ENCODE peak calls at places on chromosome 12, in four cellular contexts. L, B, D and I are unnamed samples.

GRCh38 chr12:31896514-31897039 is 62.6 kb upstream of the RESF1 start:
- DNase-seq in D (peak), L (no peak), B (no peak), I (peak)

GRCh38 chr12:24404086-24404815 is 454.8 kb upstream of the SOX5 start:
- DNase-seq in B (no peak), L (no peak), D (no peak), I (no peak)

GRCh38 chr12:113933201-113933786 is 32.8 kb downstream of the RBM19 start:
- DNase-seq in B (no peak), L (peak), D (no peak), I (peak)

GRCh38 chr12:70635713-70636112 is 1.5 kb downstream of the PTPRB start:
- DNase-seq in B (no peak), D (no peak), L (no peak), I (no peak)

GRCh38 chr12:62166525-62166924 is 93.7 kb upstream of the USP15 start:
- DNase-seq in L (no peak), D (no peak), B (no peak), I (no peak)

GRCh38 chr12:14773685-14774073 is 29.6 kb downstream of the WBP11 start:
- DNase-seq in L (no peak), B (peak), D (no peak), I (no peak)

GRCh38 chr12:52119398-52120254 is 40.1 kb downstream of the SMIM41 start:
- DNase-seq in D (peak), L (no peak), B (no peak), I (no peak)

GRCh38 chr12:11719678-11720099 is 70.2 kb downstream of the ETV6 start:
- DNase-seq in B (peak), D (peak), L (peak), I (peak)

GRCh38 chr12:49367381-49368239 is at the start of gene SPATS2:
- DNase-seq in B (peak), L (peak), D (peak), I (no peak)

GRCh38 chr12:1318327-1319031 is 275.9 kb downstream of the FBXL14 start:
- DNase-seq in B (no peak), L (peak), D (no peak), I (no peak)

GRCh38 chr12:2267624-2268477 is 215.1 kb downstream of the CACNA1C start:
- DNase-seq in D (no peak), B (no peak), L (no peak), I (no peak)

GRCh38 chr12:2003676-2004112 is 563 bp downstream of the DCP1B start:
- DNase-seq in D (no peak), L (no peak), B (no peak), I (no peak)

GRCh38 chr12:48998497-48999353 is 450 bp downstream of the DDN start:
- DNase-seq in B (peak), D (no peak), L (peak), I (no peak)

GRCh38 chr12:636632-637031 is 26.6 kb downstream of the NINJ2 start:
- DNase-seq in B (no peak), L (no peak), D (no peak), I (no peak)

GRCh38 chr12:133058203-133059125 is 21.2 kb downstream of the ZNF84 start:
- DNase-seq in B (no peak), D (no peak), L (no peak), I (no peak)

GRCh38 chr12:57815177-57816000 is 3.1 kb downstream of the AVIL start:
- DNase-seq in D (no peak), L (no peak), B (no peak), I (no peak)

GRCh38 chr12:124633269-124633953 is 66.0 kb upstream of the NCOR2 start:
- DNase-seq in L (no peak), D (no peak), B (no peak), I (no peak)

GRCh38 chr12:76518699-76519098 is 40.9 kb downstream of the OSBPL8 start:
- DNase-seq in D (no peak), L (no peak), B (no peak), I (no peak)

GRCh38 chr12:76520348-76520747 is 39.2 kb downstream of the OSBPL8 start:
- DNase-seq in B (no peak), L (no peak), D (no peak), I (peak)

GRCh38 chr12:76529226-76529918 is 30.2 kb downstream of the OSBPL8 start:
- DNase-seq in B (no peak), D (no peak), L (no peak), I (no peak)

GRCh38 chr12:76519538-76519937 is 40.0 kb downstream of the OSBPL8 start:
- DNase-seq in B (no peak), D (no peak), L (no peak), I (no peak)

DNA sequence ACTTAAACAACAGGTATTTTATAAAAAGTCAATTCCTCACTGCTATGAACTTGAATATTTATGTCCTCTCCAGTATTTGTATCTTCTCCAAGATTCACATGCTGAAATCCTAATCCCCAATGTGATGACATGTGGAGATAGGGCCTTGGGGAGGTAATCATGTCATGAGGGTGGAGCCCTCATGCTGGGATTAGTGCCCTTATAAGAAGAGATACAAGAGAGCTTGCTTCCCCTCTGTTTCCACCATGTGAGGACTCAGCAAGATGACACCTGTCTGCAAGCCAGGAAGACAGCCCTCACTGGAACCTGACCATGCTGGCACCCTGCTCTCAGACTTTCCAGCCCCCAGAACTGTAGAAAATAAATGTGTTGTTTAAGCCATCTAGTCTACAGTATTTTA is 36.2 kb downstream of the OSBPL8 start:
- DNase-seq in B (no peak), D (no peak), L (no peak), I (no peak)
- TF ChIP-seq CTCF in B (no peak), D (no peak), L (no peak), I (no peak)

DNA sequence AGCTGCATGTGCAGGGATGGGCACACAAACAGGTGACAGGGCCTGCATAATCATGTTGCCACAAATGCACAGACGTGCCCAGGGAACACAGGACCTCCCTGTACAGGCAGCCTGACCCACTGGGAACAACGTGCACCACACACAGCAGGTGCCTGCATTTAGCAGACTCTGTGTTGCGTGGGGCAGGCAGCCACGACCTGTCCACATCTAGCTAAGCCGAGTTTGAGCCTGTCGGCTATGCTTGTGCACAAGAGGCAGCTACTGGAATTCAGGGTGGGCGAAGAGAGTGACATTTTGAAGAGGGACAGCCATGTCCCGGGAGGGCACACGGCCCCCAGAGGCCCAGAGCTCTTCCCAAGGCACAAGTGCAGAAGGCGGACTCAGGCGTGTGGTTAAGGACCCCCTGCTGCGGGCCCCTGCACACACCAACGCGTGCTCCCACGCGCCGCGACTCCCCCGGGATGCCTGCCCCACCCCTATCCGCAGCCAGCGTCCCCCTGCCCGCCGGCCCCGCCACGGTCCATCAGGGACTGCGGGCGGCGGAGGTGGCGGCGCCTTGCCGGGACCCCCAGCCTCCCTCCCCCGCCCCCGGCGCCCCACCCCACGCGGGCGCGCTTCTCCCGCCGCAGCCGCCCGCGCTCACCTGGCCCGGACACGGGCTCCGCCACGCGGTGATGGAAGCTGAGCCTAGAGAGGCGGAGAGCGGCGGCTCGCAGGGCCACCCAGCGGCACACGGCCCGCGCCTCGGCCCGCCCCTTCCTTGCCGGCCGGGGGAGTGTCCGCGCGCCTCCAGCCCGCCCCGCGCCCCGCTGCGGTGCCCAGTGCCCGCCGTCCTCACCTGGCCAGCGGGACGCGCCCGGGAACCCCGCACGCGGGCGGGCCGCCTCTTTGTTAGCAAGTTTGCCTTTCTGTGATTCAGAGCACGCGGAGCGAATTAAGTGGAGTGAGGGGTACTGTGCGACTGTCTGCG is 125.3 kb upstream of the PRMT8 start:
- DNase-seq in D (peak), L (peak), B (peak), I (no peak)
- H3K4me3 ChIP-seq in D (peak), L (peak), B (peak), I (no peak)

GRCh38 chr12:119642986-119643385 is 24.9 kb upstream of the PRKAB1 start:
- DNase-seq in L (no peak), B (no peak), D (no peak), I (no peak)
- TF ChIP-seq CTCF in L (no peak), B (peak), D (no peak), I (peak)

GRCh38 chr12:55993454-55993853 is 3.6 kb upstream of the SUOX start:
- DNase-seq in D (no peak), L (no peak), B (no peak), I (no peak)
- H3K4me3 ChIP-seq in D (no peak), L (no peak), B (no peak), I (no peak)

GRCh38 chr12:108519558-108519957 is 4.5 kb downstream of the FICD start:
- DNase-seq in L (no peak), D (no peak), B (no peak), I (no peak)
- TF ChIP-seq CTCF in L (no peak), D (no peak), B (no peak), I (no peak)

GRCh38 chr12:30794591-30795409 is 40.0 kb upstream of the CAPRIN2 start:
- DNase-seq in D (no peak), L (no peak), B (no peak), I (no peak)
- H3K4me3 ChIP-seq in D (peak), L (peak), B (peak), I (peak)

DNA sequence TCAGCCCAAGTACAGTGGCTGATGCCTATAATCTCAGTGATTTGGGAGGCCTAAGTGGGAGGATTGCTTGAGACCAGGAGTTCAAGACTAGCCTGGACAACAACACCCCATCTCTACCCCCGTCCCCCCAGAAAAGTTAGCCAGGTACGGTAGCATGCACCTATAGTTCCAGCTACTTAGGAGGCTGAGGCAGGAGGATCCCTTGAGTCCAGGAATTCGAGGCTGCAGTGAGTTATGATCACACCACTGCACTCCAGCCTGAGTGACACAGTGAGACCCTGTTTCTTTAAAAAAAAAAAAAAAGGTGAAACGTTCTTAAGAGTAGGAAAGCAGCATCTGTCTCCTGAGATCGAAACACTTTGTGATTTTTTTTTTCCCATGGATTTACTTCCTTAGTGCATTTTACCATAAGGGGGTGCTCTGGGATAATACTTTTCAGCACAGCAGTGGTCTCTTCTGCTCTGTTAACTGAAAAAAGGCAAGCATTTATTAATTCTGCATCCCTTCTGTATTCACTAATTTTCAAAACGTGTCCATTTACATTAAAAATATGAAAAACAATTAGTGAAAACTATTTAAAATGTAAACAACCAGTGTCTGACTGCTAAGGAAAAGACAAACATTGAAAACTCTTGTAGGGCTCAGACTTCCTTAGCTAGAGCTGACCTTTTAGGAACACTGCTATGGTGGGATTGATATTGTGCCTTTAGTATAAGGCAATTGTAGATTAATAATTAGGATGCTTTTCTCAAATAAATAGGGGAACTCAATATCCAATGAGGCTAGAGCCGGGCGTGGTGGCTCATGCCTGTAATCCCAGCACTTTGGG is 31.2 kb upstream of the USP44 start:
- DNase-seq in D (no peak), B (no peak), L (no peak), I (peak)
- TF ChIP-seq CTCF in D (peak), B (peak), L (peak), I (peak)

DNA sequence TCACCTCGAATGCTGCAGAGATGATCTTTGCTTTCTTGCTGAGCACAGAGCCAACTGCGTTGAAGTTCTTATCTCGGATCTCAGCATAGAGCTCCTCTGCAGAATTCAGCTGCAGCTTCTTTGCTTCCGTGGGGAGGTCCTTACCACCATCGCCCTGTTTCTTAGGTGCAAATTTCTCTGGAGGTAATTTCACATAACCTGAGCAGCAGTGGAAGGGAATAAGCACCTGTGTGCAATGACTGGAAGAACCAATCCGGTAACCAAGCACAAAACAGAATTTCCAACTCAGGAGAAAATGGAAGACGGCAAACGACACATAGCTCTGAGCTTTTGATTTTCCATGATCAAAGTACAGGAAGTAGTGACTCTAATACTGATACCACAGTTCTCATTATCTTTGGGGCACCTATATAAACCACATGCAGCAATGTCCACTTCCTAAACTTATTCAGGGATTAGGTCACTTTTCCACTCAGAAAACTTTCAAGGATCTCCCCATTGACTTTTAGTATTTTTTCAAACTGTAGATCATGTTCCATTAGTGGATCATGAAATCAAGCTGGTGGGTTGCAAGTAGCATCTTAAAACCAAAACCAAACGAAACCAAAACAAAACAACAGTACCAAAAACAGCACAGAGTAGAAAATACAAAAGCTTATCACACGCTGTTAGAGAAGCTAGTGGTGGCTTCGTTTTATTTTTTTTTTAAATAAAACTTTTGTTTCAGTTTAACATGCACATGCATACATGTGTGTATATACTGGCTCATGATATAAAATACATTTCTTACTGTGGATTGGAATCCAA is 18.9 kb upstream of the DIABLO start:
- DNase-seq in L (no peak), B (no peak), D (no peak), I (no peak)
- H3K4me3 ChIP-seq in L (no peak), B (peak), D (no peak), I (no peak)